ENCODE peak calls at places on chromosomes 7 and 10, in four cellular contexts. Y, U, C and J are unnamed samples.

GRCh38 chr7:1553513-1554210 is 2.3 kb downstream of the TMEM184A start:
- DNase-seq in Y (no peak), U (no peak), C (no peak), J (no peak)

GRCh38 chr7:56157238-56157790 is 41.1 kb upstream of the NUPR2 start:
- DNase-seq in Y (no peak), U (no peak), C (no peak), J (no peak)

GRCh38 chr7:113480537-113480936 is 362.2 kb upstream of the SMIM30 start:
- DNase-seq in Y (no peak), U (no peak), C (no peak), J (no peak)

GRCh38 chr7:135929249-135929648 is 47.9 kb downstream of the MTPN start:
- DNase-seq in Y (no peak), U (no peak), C (no peak), J (no peak)

GRCh38 chr7:79553811-79554555 is 100.5 kb upstream of the MAGI2 start:
- DNase-seq in Y (no peak), U (no peak), C (peak), J (peak)

GRCh38 chr7:5677538-5678294 is 103.7 kb downstream of the RNF216 start:
- DNase-seq in Y (peak), U (no peak), C (peak), J (peak)

GRCh38 chr10:79229830-79230562 is 117.3 kb upstream of the PPIF start:
- DNase-seq in Y (no peak), U (no peak), C (no peak), J (no peak)

GRCh38 chr7:86930554-86931307 is 128.7 kb downstream of the ELAPOR2 start:
- DNase-seq in Y (no peak), U (no peak), C (no peak), J (peak)

GRCh38 chr10:128781636-128782035 is 655.4 kb upstream of the MKI67 start:
- DNase-seq in Y (no peak), U (no peak), C (no peak), J (no peak)

GRCh38 chr7:157560710-157561522 is 224.1 kb downstream of the DNAJB6 start:
- DNase-seq in Y (no peak), U (no peak), C (no peak), J (no peak)

GRCh38 chr10:62019013-62019684 is 117.7 kb downstream of the ARID5B start:
- DNase-seq in Y (no peak), U (no peak), C (peak), J (peak)

GRCh38 chr7:77327067-77327931 is 88.8 kb downstream of the GSAP start:
- DNase-seq in Y (no peak), U (no peak), C (peak), J (peak)

GRCh38 chr7:66043681-66044497 is 31.7 kb upstream of the ASL start:
- DNase-seq in Y (no peak), U (no peak), C (peak), J (peak)

GRCh38 chr10:96416643-96417042 is 57.8 kb upstream of the OPALIN start:
- DNase-seq in Y (no peak), U (no peak), C (peak), J (peak)

GRCh38 chr10:69337312-69338132 is 59.2 kb downstream of the HK1 start:
- DNase-seq in Y (no peak), U (no peak), C (peak), J (peak)

GRCh38 chr7:135939268-135939667 is 37.9 kb downstream of the MTPN start:
- DNase-seq in Y (no peak), U (no peak), C (no peak), J (no peak)

GRCh38 chr10:63542835-63543575 is 21.8 kb downstream of the REEP3 start:
- DNase-seq in Y (no peak), U (no peak), C (peak), J (peak)

GRCh38 chr7:51019231-51019844 is 236.6 kb upstream of the GRB10 start:
- DNase-seq in Y (no peak), U (no peak), C (peak), J (peak)

GRCh38 chr7:47253650-47254080 is 328.2 kb downstream of the TNS3 start:
- DNase-seq in Y (no peak), U (no peak), C (peak), J (peak)

GRCh38 chr7:140678081-140678815 is 5.5 kb downstream of the ADCK2 start:
- DNase-seq in Y (no peak), U (no peak), C (no peak), J (no peak)

GRCh38 chr10:91672021-91672608 is 39.2 kb upstream of the PPP1R3C start:
- DNase-seq in Y (no peak), U (no peak), C (peak), J (peak)

GRCh38 chr10:119333146-119333792 is 125.9 kb downstream of the GRK5 start:
- DNase-seq in Y (no peak), U (peak), C (peak), J (peak)

GRCh38 chr10:103699611-103700435 is 155.6 kb downstream of the SH3PXD2A start:
- DNase-seq in Y (no peak), U (no peak), C (no peak), J (no peak)

GRCh38 chr7:158783595-158783994 is 45.7 kb downstream of the ESYT2 start:
- DNase-seq in Y (no peak), U (no peak), C (no peak), J (no peak)

GRCh38 chr7:125059861-125060456 is 130.3 kb upstream of the POT1 start:
- DNase-seq in Y (no peak), U (no peak), C (no peak), J (peak)

GRCh38 chr7:22350466-22351328 is 6.3 kb downstream of the RAPGEF5 start:
- DNase-seq in Y (no peak), U (no peak), C (peak), J (peak)

GRCh38 chr7:158327571-158328180 is 259.9 kb downstream of the PTPRN2 start:
- DNase-seq in Y (no peak), U (no peak), C (no peak), J (no peak)